ENCODE peak calls at places on chromosomes 13 and 19, in six cellular contexts. E, C, S, O, U and D are unnamed samples.
A peak's percentile ranks its signal among the peaks of the same experiment; 100 is the strongest.

GRCh38 chr19:40739871-40740703 is 10.2 kb downstream of the ACTMAP start:
- DNase-seq in C (no peak), O (no peak), S (no peak), E (no peak), U (no peak), D (no peak)

GRCh38 chr19:10812902-10813404 is 23.1 kb downstream of the TMED1 start:
- DNase-seq in O (no peak), S (no peak), U (no peak), E (no peak), C (no peak), D (peak; percentile 19)

GRCh38 chr19:39341122-39341719 is 1.0 kb upstream of the SAMD4B start:
- DNase-seq in S (peak; percentile 19), O (no peak), U (no peak), E (no peak), C (no peak), D (peak; percentile 14)

GRCh38 chr19:31586282-31586681 is 237.0 kb upstream of the TSHZ3 start:
- DNase-seq in C (no peak), U (no peak), O (no peak), E (no peak), S (no peak), D (no peak)

GRCh38 chr19:41606215-41606837 is 20.5 kb downstream of the CEACAM4 start:
- DNase-seq in O (no peak), C (no peak), S (no peak), E (peak; percentile 65), U (no peak), D (no peak)

GRCh38 chr19:3423183-3423829 is 56.9 kb downstream of the NFIC start:
- DNase-seq in U (no peak), C (no peak), O (no peak), E (no peak), S (no peak), D (no peak)

GRCh38 chr19:58123354-58123753 is 25.3 kb upstream of the ZSCAN18 start:
- DNase-seq in C (no peak), E (no peak), O (no peak), U (no peak), S (no peak), D (no peak)

GRCh38 chr13:110127986-110128511 is 178.9 kb downstream of the COL4A1 start:
- DNase-seq in S (no peak), U (no peak), E (no peak), C (no peak), O (no peak), D (no peak)

GRCh38 chr19:45051929-45052579 is 13.2 kb downstream of the CLASRP start:
- DNase-seq in E (no peak), U (no peak), S (no peak), O (no peak), C (no peak), D (no peak)

GRCh38 chr13:80962855-80963254 is 621.9 kb upstream of the SPRY2 start:
- DNase-seq in O (peak; percentile 28), S (no peak), E (no peak), U (no peak), C (no peak), D (no peak)

GRCh38 chr13:91464336-91464735 is 65.9 kb downstream of the GPC5 start:
- DNase-seq in E (no peak), C (no peak), O (no peak), S (no peak), U (no peak), D (no peak)

GRCh38 chr19:16615788-16616187 is 12.2 kb downstream of the MED26 start:
- DNase-seq in C (no peak), E (no peak), U (no peak), S (no peak), O (no peak), D (no peak)

GRCh38 chr13:73715114-73715909 is 418.9 kb downstream of the KLF12 start:
- DNase-seq in O (no peak), E (no peak), C (peak; percentile 10), U (no peak), S (no peak), D (peak; percentile 77)

GRCh38 chr19:35040826-35041547 is 534 bp upstream of the HPN start:
- DNase-seq in C (no peak), S (peak; percentile 48), U (no peak), O (no peak), E (no peak), D (peak; percentile 94)

GRCh38 chr13:97982286-97982685 is 28.8 kb downstream of the IPO5 start:
- DNase-seq in S (no peak), O (no peak), E (no peak), U (no peak), C (no peak), D (no peak)